ENCODE peak calls at places on chromosome 12, in four cellular contexts. E, R, Z and V are unnamed samples.

GRCh38 chr12:67633708-67634107 is 14.8 kb upstream of the DYRK2 start:
- DNase-seq in E (no peak), R (peak; percentile 54), Z (no peak), V (no peak)

GRCh38 chr12:85642810-85643209 is 193.4 kb downstream of the RASSF9 start:
- DNase-seq in E (no peak), R (no peak), Z (no peak), V (no peak)

GRCh38 chr12:104720346-104721064 is 237.6 kb downstream of the SLC41A2 start:
- DNase-seq in E (peak; percentile 47), R (peak; percentile 40), Z (no peak), V (no peak)

GRCh38 chr12:120012067-120012621 is 23.1 kb downstream of the BICDL1 start:
- DNase-seq in E (no peak), R (no peak), Z (no peak), V (no peak)

GRCh38 chr12:123049398-123050250 is 69.1 kb downstream of the ARL6IP4 start:
- DNase-seq in E (no peak), R (no peak), Z (no peak), V (no peak)

GRCh38 chr12:70576341-70577282 is 60.6 kb downstream of the PTPRB start:
- DNase-seq in E (peak; percentile 66), R (no peak), Z (no peak), V (no peak)

GRCh38 chr12:3962661-3963483 is 89.7 kb upstream of the PARP11 start:
- DNase-seq in E (no peak), R (no peak), Z (no peak), V (no peak)

GRCh38 chr12:58873496-58873895 is 46.8 kb downstream of the LRIG3 start:
- DNase-seq in E (no peak), R (no peak), Z (no peak), V (no peak)

GRCh38 chr12:53777936-53778644 is 26.3 kb upstream of the CISTR start:
- DNase-seq in E (no peak), R (no peak), Z (no peak), V (no peak)

GRCh38 chr12:3213171-3213570 is 136.0 kb downstream of the TSPAN9 start:
- DNase-seq in E (no peak), R (no peak), Z (no peak), V (no peak)

GRCh38 chr12:95996034-95996658 is at the start of gene HAL:
- DNase-seq in E (no peak), R (peak; percentile 45), Z (no peak), V (no peak)

GRCh38 chr12:104498211-104498801 is 41.6 kb downstream of the CHST11 start:
- DNase-seq in E (no peak), R (no peak), Z (no peak), V (no peak)

GRCh38 chr12:109617496-109617895 is 43.9 kb downstream of the MVK start:
- DNase-seq in E (no peak), R (no peak), Z (no peak), V (no peak)

GRCh38 chr12:55619352-55620138 is 17.1 kb upstream of the OR10P1 start:
- DNase-seq in E (peak; percentile 94), R (no peak), Z (no peak), V (no peak)

GRCh38 chr12:66279127-66279712 is 23.1 kb upstream of the HELB start:
- DNase-seq in E (no peak), R (no peak), Z (no peak), V (no peak)

GRCh38 chr12:89874146-89874545 is 165.5 kb upstream of the ATP2B1 start:
- DNase-seq in E (no peak), R (no peak), Z (no peak), V (no peak)

GRCh38 chr12:81573228-81573627 is 185.9 kb downstream of the PPFIA2 start:
- DNase-seq in E (no peak), R (no peak), Z (no peak), V (no peak)

GRCh38 chr12:121000530-121000929 is 15.8 kb downstream of the C12orf43 start:
- DNase-seq in E (no peak), R (no peak), Z (no peak), V (no peak)

GRCh38 chr12:126064028-126064427 is 998.8 kb downstream of the AACS start:
- DNase-seq in E (no peak), R (no peak), Z (no peak), V (no peak)

GRCh38 chr12:127779301-127780045 is 487.5 kb upstream of the TMEM132C start:
- DNase-seq in E (no peak), R (no peak), Z (no peak), V (no peak)

GRCh38 chr12:4852911-4853310 is 56.8 kb upstream of the KCNA1 start:
- DNase-seq in E (no peak), R (no peak), Z (no peak), V (no peak)

GRCh38 chr12:88375301-88375959 is 204.8 kb downstream of the KITLG start:
- DNase-seq in E (no peak), R (no peak), Z (no peak), V (no peak)

GRCh38 chr12:91181053-91181452 is 1.6 kb downstream of the DCN start:
- DNase-seq in E (no peak), R (no peak), Z (no peak), V (no peak)

GRCh38 chr12:64695550-64695949 is 63.7 kb downstream of the GNS start:
- DNase-seq in E (no peak), R (no peak), Z (no peak), V (no peak)

GRCh38 chr12:112370868-112371510 is 11.2 kb downstream of the HECTD4 start:
- DNase-seq in E (no peak), R (no peak), Z (no peak), V (no peak)

GRCh38 chr12:54304187-54304810 is 3.5 kb upstream of the NFE2 start:
- DNase-seq in E (no peak), R (peak; percentile 88), Z (peak; percentile 27), V (peak; percentile 47)

GRCh38 chr12:2126676-2127406 is 74.1 kb downstream of the CACNA1C start:
- DNase-seq in E (no peak), R (no peak), Z (no peak), V (no peak)
- H3K27ac ChIP-seq in E (no peak overlapping the region), R (no peak overlapping the region), Z (peak overlapping the region; percentile 67), V (peak overlapping the region; percentile 21)

GRCh38 chr12:114400395-114400794 is 5.5 kb downstream of the TBX5 start:
- DNase-seq in E (no peak), R (no peak), Z (no peak), V (no peak)

GRCh38 chr12:114401346-114402320 is 4.3 kb downstream of the TBX5 start:
- DNase-seq in E (no peak), R (no peak), Z (no peak), V (no peak)

GRCh38 chr12:114399664-114400211 is 6.2 kb downstream of the TBX5 start:
- DNase-seq in E (no peak), R (no peak), Z (no peak), V (no peak)

GRCh38 chr12:114403044-114403689 is 2.8 kb downstream of the TBX5 start:
- DNase-seq in E (no peak), R (no peak), Z (no peak), V (no peak)

GRCh38 chr12:114400925-114401324 is 5.0 kb downstream of the TBX5 start:
- DNase-seq in E (no peak), R (no peak), Z (no peak), V (no peak)
- H3K9me3 ChIP-seq in E (no peaks in the 10 kb centered on the region), R (no peaks in the 10 kb centered on the region), Z (no peaks in the 10 kb centered on the region), V (no peaks in the 10 kb centered on the region)

GRCh38 chr12:124998705-124999104 is 5.3 kb downstream of the BRI3BP start:
- DNase-seq in E (no peak), R (no peak), Z (no peak), V (no peak)

GRCh38 chr12:124994435-124994975 is 1.1 kb downstream of the BRI3BP start:
- DNase-seq in E (no peak), R (peak; percentile 51), Z (no peak), V (no peak)

GRCh38 chr12:124995200-124995961 is 1.9 kb downstream of the BRI3BP start:
- DNase-seq in E (no peak), R (no peak), Z (no peak), V (no peak)

GRCh38 chr12:124993568-124994434 is at the start of gene BRI3BP:
- DNase-seq in E (peak; percentile 56), R (peak; percentile 75), Z (no peak), V (no peak)

GRCh38 chr12:124992874-124993567 is 424 bp upstream of the BRI3BP start:
- DNase-seq in E (peak; percentile 81), R (peak; percentile 80), Z (no peak), V (peak; percentile 4)
- H3K27ac ChIP-seq in E (peak overlapping the region; percentile 73), R (peak overlapping the region; percentile 70), Z (no peak overlapping the region), V (peak overlapping the region; percentile 87)

GRCh38 chr12:113463746-113464743 is 7.6 kb downstream of the LHX5 start:
- DNase-seq in E (no peak), R (no peak), Z (no peak), V (no peak)

GRCh38 chr12:113465808-113466769 is 5.6 kb downstream of the LHX5 start:
- DNase-seq in E (no peak), R (no peak), Z (no peak), V (no peak)

GRCh38 chr12:113466770-113467153 is 4.9 kb downstream of the LHX5 start:
- DNase-seq in E (no peak), R (no peak), Z (no peak), V (no peak)

GRCh38 chr12:113462880-113463745 is 8.6 kb downstream of the LHX5 start:
- DNase-seq in E (no peak), R (no peak), Z (no peak), V (no peak)

DNA sequence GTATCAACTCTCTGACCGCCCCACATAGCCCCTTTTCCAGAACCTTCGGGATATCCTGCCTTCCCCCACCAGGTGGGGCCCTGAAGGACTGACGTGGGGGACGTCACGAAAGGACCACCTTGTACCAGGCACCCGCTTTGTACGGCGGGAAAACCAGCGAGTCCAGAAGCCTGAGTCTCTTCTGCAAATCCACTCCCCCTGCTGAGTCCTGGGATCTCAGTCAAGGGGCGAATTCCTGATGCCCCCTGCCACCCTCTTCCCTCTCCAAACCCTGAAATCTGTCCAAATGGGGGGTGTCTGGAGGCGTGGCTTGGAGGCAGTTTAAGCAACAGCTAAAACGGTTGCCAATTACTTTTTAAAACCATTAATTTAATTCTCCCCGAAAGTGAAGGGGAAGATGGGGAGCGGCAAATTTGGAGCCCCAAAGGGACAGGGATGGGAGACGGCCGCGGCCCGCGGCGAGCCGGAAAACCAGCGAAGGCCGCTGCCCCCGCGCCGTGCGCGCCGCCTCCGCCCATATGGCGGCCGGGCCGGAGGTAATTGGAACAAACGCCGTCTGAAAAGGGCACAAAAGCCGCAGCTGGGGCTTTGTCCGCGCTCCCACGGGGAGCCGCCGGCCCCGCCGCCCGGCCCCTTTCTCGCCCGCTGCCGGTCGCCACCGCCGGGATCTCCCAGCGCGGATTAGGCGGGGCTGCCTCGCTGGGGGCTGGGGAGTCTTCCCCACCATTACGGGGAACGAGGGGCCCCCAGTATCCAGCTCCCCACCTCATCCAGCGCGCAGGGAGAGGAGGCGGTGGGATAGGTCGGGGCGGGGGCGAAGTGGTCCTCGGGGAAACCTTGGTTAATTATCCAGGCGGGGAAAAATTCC is 6.6 kb downstream of the LHX5 start:
- DNase-seq in E (no peak), R (no peak), Z (no peak), V (no peak)
- H3K9me3 ChIP-seq in E (no peaks in the 10 kb centered on the region), R (no peaks in the 10 kb centered on the region), Z (no peaks in the 10 kb centered on the region), V (no peaks in the 10 kb centered on the region)